ENCODE peak calls at places on chromosomes 12 and 14, in five cellular contexts. One of them, this sample, is unnamed.

GRCh38 chr12:6950944-6951540 is at the start of gene PTPN6:
- DNase-seq in A549: no peak
- DNase-seq in body of pancreas: no peak
- DNase-seq in IMR-90: no peak
- DNase-seq in ovary: no peak
- DNase-seq in this sample: peak; percentile 59

GRCh38 chr12:45517360-45517759 is 212.1 kb upstream of the ARID2 start:
- DNase-seq in body of pancreas: no peak
- DNase-seq in ovary: no peak
- DNase-seq in A549: no peak
- DNase-seq in IMR-90: no peak
- DNase-seq in this sample: no peak

GRCh38 chr14:105452963-105453362 is 21.7 kb upstream of the CRIP2 start:
- DNase-seq in A549: no peak
- DNase-seq in IMR-90: no peak
- DNase-seq in ovary: no peak
- DNase-seq in body of pancreas: no peak
- DNase-seq in this sample: no peak

GRCh38 chr12:54390176-54390667 is 5.7 kb upstream of the ZNF385A start:
- DNase-seq in IMR-90: no peak
- DNase-seq in ovary: no peak
- DNase-seq in body of pancreas: no peak
- DNase-seq in A549: no peak
- DNase-seq in this sample: no peak

GRCh38 chr12:64323476-64324225 is 66.9 kb downstream of the C12orf56 start:
- DNase-seq in A549: no peak
- DNase-seq in IMR-90: no peak
- DNase-seq in body of pancreas: no peak
- DNase-seq in ovary: no peak
- DNase-seq in this sample: no peak

GRCh38 chr12:95838125-95838524 is 20.6 kb upstream of the SNRPF start:
- DNase-seq in ovary: no peak
- DNase-seq in body of pancreas: no peak
- DNase-seq in A549: no peak
- DNase-seq in IMR-90: peak; percentile 72
- DNase-seq in this sample: no peak

GRCh38 chr12:111035578-111036301 is 115.4 kb upstream of the MYL2 start:
- DNase-seq in IMR-90: no peak
- DNase-seq in A549: no peak
- DNase-seq in ovary: no peak
- DNase-seq in body of pancreas: no peak
- DNase-seq in this sample: no peak

GRCh38 chr12:85466906-85467305 is 186.9 kb downstream of the ALX1 start:
- DNase-seq in IMR-90: peak; percentile 3
- DNase-seq in A549: no peak
- DNase-seq in body of pancreas: no peak
- DNase-seq in ovary: no peak
- DNase-seq in this sample: no peak

GRCh38 chr14:27186048-27186447 is 588.2 kb upstream of the NOVA1 start:
- DNase-seq in IMR-90: no peak
- DNase-seq in body of pancreas: no peak
- DNase-seq in A549: no peak
- DNase-seq in ovary: no peak
- DNase-seq in this sample: no peak

GRCh38 chr12:49867580-49868341 is 24.9 kb upstream of the BCDIN3D start:
- DNase-seq in ovary: no peak
- DNase-seq in IMR-90: no peak
- DNase-seq in A549: no peak
- DNase-seq in body of pancreas: no peak
- DNase-seq in this sample: no peak
- H3K27ac ChIP-seq in ovary: no peak overlapping the region
- H3K27ac ChIP-seq in IMR-90: no peak overlapping the region
- H3K27ac ChIP-seq in A549: no peak overlapping the region
- H3K27ac ChIP-seq in body of pancreas: no peak overlapping the region
- H3K27ac ChIP-seq in this sample: no peak overlapping the region

GRCh38 chr12:23380419-23381100 is 568.9 kb downstream of the SOX5 start:
- DNase-seq in A549: no peak
- DNase-seq in body of pancreas: no peak
- DNase-seq in ovary: no peak
- DNase-seq in IMR-90: no peak
- DNase-seq in this sample: no peak
- H3K9me3 ChIP-seq in A549: no peaks in the 10 kb centered on the region
- H3K9me3 ChIP-seq in body of pancreas: peaks cover 8% of the 10 kb centered on the region
- H3K9me3 ChIP-seq in ovary: no peaks in the 10 kb centered on the region
- H3K9me3 ChIP-seq in IMR-90: peaks cover 5% of the 10 kb centered on the region
- H3K9me3 ChIP-seq in this sample: peaks cover 12% of the 10 kb centered on the region

GRCh38 chr14:96094656-96095055 is 55.5 kb downstream of the C14orf132 start:
- DNase-seq in IMR-90: no peak
- DNase-seq in ovary: no peak
- DNase-seq in A549: no peak
- DNase-seq in body of pancreas: no peak
- DNase-seq in this sample: no peak

GRCh38 chr14:96095058-96095457 is 55.9 kb downstream of the C14orf132 start:
- DNase-seq in body of pancreas: no peak
- DNase-seq in ovary: no peak
- DNase-seq in A549: no peak
- DNase-seq in IMR-90: no peak
- DNase-seq in this sample: no peak

GRCh38 chr14:96096639-96097610 is 57.8 kb downstream of the C14orf132 start:
- DNase-seq in IMR-90: no peak
- DNase-seq in A549: no peak
- DNase-seq in ovary: no peak
- DNase-seq in body of pancreas: no peak
- DNase-seq in this sample: no peak

GRCh38 chr14:96094211-96094610 is 55.0 kb downstream of the C14orf132 start:
- DNase-seq in IMR-90: no peak
- DNase-seq in body of pancreas: no peak
- DNase-seq in A549: no peak
- DNase-seq in ovary: no peak
- DNase-seq in this sample: no peak

DNA sequence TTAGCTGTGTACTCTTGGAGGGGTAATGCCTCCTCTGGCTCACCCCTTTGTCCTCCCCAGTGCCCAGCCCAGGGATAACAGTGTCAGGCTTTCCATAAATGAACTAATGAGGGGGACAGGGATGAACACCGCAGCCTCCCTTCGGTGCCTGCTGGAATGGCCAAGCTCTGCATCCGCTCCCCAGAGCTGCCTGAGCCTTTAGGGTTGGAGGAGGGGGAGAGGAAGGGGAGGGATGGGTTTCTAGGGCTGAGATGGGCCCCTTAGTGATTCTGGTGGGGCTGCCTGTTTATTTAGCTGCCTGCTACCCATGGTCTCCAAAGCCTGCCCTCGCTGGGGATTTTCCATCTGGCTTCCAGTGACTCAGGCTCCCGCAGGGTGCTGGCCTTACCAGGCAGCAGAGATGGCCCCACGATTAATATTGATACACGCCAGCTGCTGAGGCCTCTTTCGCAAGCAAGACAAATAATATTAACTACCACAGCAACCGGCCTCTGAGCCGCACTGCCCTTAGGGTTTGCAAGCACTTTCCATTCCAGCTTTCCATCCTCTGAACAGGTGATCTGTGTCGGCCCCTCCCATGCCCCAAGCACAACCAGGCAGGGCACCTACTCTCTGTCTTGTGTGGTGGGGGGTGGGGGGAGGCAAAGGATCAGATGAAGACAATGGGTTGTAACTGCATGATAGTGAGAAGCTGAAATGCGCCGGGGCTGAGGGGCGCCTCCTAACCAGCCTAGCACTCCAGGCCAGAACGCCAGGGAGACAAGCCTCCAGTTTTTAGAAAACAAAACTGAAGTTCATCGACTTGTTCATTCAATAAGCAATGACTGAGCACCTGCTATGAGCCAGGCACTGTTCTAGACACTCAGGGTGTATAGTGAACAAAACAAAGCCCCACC is 56.7 kb downstream of the C14orf132 start:
- DNase-seq in body of pancreas: no peak
- DNase-seq in ovary: no peak
- DNase-seq in A549: peak; percentile 56
- DNase-seq in IMR-90: peak; percentile 92
- DNase-seq in this sample: no peak
- H3K27ac ChIP-seq in body of pancreas: no peak overlapping the region
- H3K27ac ChIP-seq in ovary: no peak overlapping the region
- H3K27ac ChIP-seq in A549: peak overlapping the region; percentile 90
- H3K27ac ChIP-seq in IMR-90: peak overlapping the region; percentile 64
- H3K27ac ChIP-seq in this sample: no peak overlapping the region

GRCh38 chr12:34206061-34206785 is 183.9 kb downstream of the ALG10 start:
- DNase-seq in body of pancreas: no peak
- DNase-seq in A549: no peak
- DNase-seq in IMR-90: no peak
- DNase-seq in ovary: no peak
- DNase-seq in this sample: no peak

GRCh38 chr12:34209259-34209835 is 187.1 kb downstream of the ALG10 start:
- DNase-seq in A549: no peak
- DNase-seq in ovary: no peak
- DNase-seq in IMR-90: no peak
- DNase-seq in body of pancreas: no peak
- DNase-seq in this sample: no peak

GRCh38 chr12:34208331-34209258 is 186.3 kb downstream of the ALG10 start:
- DNase-seq in body of pancreas: no peak
- DNase-seq in IMR-90: no peak
- DNase-seq in A549: no peak
- DNase-seq in ovary: no peak
- DNase-seq in this sample: no peak

GRCh38 chr12:34210183-34210582 is 187.9 kb downstream of the ALG10 start:
- DNase-seq in ovary: no peak
- DNase-seq in A549: no peak
- DNase-seq in body of pancreas: no peak
- DNase-seq in IMR-90: no peak
- DNase-seq in this sample: no peak

GRCh38 chr12:34207858-34208257 is 185.6 kb downstream of the ALG10 start:
- DNase-seq in A549: no peak
- DNase-seq in ovary: no peak
- DNase-seq in IMR-90: no peak
- DNase-seq in body of pancreas: no peak
- DNase-seq in this sample: no peak
- H3K9me3 ChIP-seq in A549: no peaks in the 10 kb centered on the region
- H3K9me3 ChIP-seq in ovary: no peaks in the 10 kb centered on the region
- H3K9me3 ChIP-seq in IMR-90: peaks cover 62% of the 10 kb centered on the region
- H3K9me3 ChIP-seq in body of pancreas: no peaks in the 10 kb centered on the region
- H3K9me3 ChIP-seq in this sample: no peaks in the 10 kb centered on the region

GRCh38 chr14:50616275-50616674 is 51.8 kb downstream of the SAV1 start:
- DNase-seq in IMR-90: no peak
- DNase-seq in A549: no peak
- DNase-seq in body of pancreas: no peak
- DNase-seq in ovary: no peak
- DNase-seq in this sample: no peak
- H3K27ac ChIP-seq in IMR-90: no peak overlapping the region
- H3K27ac ChIP-seq in A549: no peak overlapping the region
- H3K27ac ChIP-seq in body of pancreas: no peak overlapping the region
- H3K27ac ChIP-seq in ovary: no peak overlapping the region
- H3K27ac ChIP-seq in this sample: no peak overlapping the region

DNA sequence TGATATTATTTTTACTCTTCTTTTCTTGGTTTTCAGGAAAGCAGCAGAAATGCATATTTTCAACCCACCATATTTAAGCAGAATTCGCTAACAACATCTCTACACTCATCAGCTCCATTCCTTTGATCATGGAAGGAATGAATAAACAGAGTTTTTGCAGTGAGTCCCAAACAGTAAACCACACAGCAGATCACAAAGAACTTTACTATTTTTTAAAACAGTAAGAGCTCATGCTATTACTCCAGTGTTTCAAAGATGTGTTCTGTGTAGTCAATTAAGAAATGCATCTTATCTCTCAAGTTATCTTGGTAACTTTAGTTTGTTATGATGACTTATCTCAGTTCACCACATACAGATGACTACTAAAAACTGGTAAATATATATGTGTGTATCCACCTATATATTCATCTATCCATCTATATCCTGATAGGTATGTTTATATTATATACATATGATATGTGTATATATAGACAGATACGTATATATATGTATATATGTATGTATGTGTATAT is 843.5 kb downstream of the BCL11B start:
- DNase-seq in A549: no peak
- DNase-seq in IMR-90: no peak
- DNase-seq in body of pancreas: no peak
- DNase-seq in ovary: no peak
- DNase-seq in this sample: no peak
- H3K9me3 ChIP-seq in A549: no peaks in the 10 kb centered on the region
- H3K9me3 ChIP-seq in IMR-90: peaks cover 8% of the 10 kb centered on the region
- H3K9me3 ChIP-seq in body of pancreas: no peaks in the 10 kb centered on the region
- H3K9me3 ChIP-seq in ovary: no peaks in the 10 kb centered on the region
- H3K9me3 ChIP-seq in this sample: no peaks in the 10 kb centered on the region

DNA sequence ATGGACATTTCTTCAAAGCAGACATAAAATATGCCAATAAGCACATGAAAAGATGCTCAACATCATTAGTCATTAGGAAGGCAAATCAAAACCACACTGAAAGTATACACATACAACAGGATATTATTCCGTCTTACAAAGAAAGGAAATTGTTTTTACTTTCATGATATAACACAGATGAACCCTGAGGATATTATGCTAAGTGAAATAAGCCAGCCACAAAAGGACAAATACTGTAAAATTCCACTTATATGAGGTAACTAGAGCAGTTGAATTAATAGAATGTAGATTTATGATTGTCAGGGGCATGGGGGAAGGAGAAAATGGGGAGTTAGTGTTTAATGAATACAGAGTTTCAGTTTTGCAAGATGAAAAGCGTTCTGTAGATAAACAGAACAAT is 4.2 kb downstream of the ACYP1 start:
- DNase-seq in ovary: no peak
- DNase-seq in body of pancreas: no peak
- DNase-seq in IMR-90: peak; percentile 26
- DNase-seq in A549: no peak
- DNase-seq in this sample: no peak
- H3K27ac ChIP-seq in ovary: no peak overlapping the region
- H3K27ac ChIP-seq in body of pancreas: no peak overlapping the region
- H3K27ac ChIP-seq in IMR-90: no peak overlapping the region
- H3K27ac ChIP-seq in A549: no peak overlapping the region
- H3K27ac ChIP-seq in this sample: no peak overlapping the region

DNA sequence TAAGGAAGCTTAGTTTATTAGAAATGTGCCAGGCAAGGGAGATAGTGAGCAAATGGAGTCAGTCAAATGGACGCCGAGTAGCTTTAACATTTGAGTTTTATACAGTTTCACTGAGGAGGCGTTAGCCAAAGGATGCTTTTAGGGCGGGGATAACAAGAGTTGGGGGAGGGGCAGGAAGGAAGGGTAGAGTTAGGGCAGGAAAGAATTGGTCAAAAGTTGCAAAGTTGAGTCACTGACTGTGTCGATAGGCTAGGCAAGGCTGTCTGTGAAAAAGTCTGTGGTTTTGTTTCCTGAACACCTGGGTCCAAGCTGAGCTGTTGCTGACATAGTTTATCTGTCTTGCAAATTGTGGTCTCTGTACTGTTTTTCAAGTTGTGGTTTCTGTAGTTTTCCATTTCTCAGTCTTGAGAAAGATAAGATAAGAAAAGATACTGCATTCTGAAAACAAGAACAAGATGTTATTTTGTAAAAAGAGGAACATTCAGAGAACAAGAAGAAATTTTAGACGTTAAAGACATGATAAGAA is 62.6 kb upstream of the RESF1 start:
- DNase-seq in ovary: peak; percentile 55
- DNase-seq in body of pancreas: peak; percentile 11
- DNase-seq in A549: no peak
- DNase-seq in IMR-90: peak; percentile 38
- DNase-seq in this sample: peak; percentile 84
- H3K9me3 ChIP-seq in ovary: no peaks in the 10 kb centered on the region
- H3K9me3 ChIP-seq in body of pancreas: no peaks in the 10 kb centered on the region
- H3K9me3 ChIP-seq in A549: no peaks in the 10 kb centered on the region
- H3K9me3 ChIP-seq in IMR-90: no peaks in the 10 kb centered on the region
- H3K9me3 ChIP-seq in this sample: peaks cover 11% of the 10 kb centered on the region